ENCODE peak calls at places on chromosomes 6 and 20, in four cellular contexts. L is SK-N-SH, T is WTC11, F is H1. R is an unnamed sample.

GRCh38 chr6:27940766-27941165 is 16.3 kb upstream of the OR2B6 start:
- DNase-seq in T (no peak), L (no peak), F (no peak), R (peak)

GRCh38 chr20:44054118-44054517 is 132.9 kb downstream of the JPH2 start:
- DNase-seq in F (peak), L (no peak), T (no peak), R (no peak)

GRCh38 chr6:169396554-169397163 is 143.0 kb upstream of the THBS2 start:
- DNase-seq in L (no peak), T (no peak), F (no peak), R (no peak)

GRCh38 chr20:20462185-20462584 is 94.3 kb downstream of the INSM1 start:
- DNase-seq in T (no peak), L (no peak), F (no peak), R (no peak)

GRCh38 chr6:79548310-79548709 is 11.1 kb upstream of the LCA5 start:
- DNase-seq in T (no peak), F (no peak), L (no peak), R (no peak)

GRCh38 chr6:128068110-128068460 is 167.2 kb upstream of the THEMIS start:
- DNase-seq in F (no peak), T (no peak), L (no peak), R (no peak)

GRCh38 chr6:133630651-133631050 is 258.3 kb upstream of the TCF21 start:
- DNase-seq in L (no peak), F (no peak), T (no peak), R (no peak)

GRCh38 chr6:25971187-25971811 is 8.7 kb downstream of the TRIM38 start:
- DNase-seq in T (no peak), F (no peak), L (no peak), R (peak)

GRCh38 chr6:137568067-137568466 is 73.9 kb upstream of the OLIG3 start:
- DNase-seq in F (no peak), L (no peak), T (no peak), R (no peak)

GRCh38 chr6:37171970-37172812 is 2.2 kb downstream of the PIM1 start:
- DNase-seq in T (peak), F (peak), L (peak), R (peak)

GRCh38 chr20:19047040-19047950 is 165.1 kb upstream of the SLC24A3 start:
- DNase-seq in T (no peak), F (no peak), L (no peak), R (no peak)

GRCh38 chr6:101069191-101069795 is 188.2 kb upstream of the ASCC3 start:
- DNase-seq in L (no peak), F (no peak), T (no peak), R (no peak)

GRCh38 chr6:30839666-30840065 is 44.7 kb upstream of the DDR1 start:
- DNase-seq in T (no peak), F (no peak), L (no peak), R (no peak)

GRCh38 chr20:62804632-62805364 is at the start of gene OGFR:
- DNase-seq in L (peak), T (peak), F (peak), R (peak)

GRCh38 chr6:84731901-84732300 is 32.5 kb downstream of the TBX18 start:
- DNase-seq in T (no peak), F (no peak), L (no peak), R (no peak)

GRCh38 chr6:52362443-52363221 is 681 bp downstream of the PAQR8 start:
- DNase-seq in L (peak), F (peak), T (peak), R (peak)

GRCh38 chr6:72922401-72922800 is 300.5 kb downstream of the KCNQ5 start:
- DNase-seq in T (no peak), F (no peak), L (no peak), R (no peak)

GRCh38 chr20:3728876-3729275 is 3.6 kb upstream of the HSPA12B start:
- DNase-seq in F (no peak), T (no peak), L (peak), R (no peak)

GRCh38 chr6:148343028-148343374 is 363 bp downstream of the SASH1 start:
- DNase-seq in F (no peak), L (no peak), T (peak), R (no peak)

GRCh38 chr20:46784450-46785127 is 75.1 kb downstream of the SLC2A10 start:
- DNase-seq in T (no peak), L (no peak), F (no peak), R (no peak)

GRCh38 chr20:38184098-38184497 is 19.0 kb upstream of the TGM2 start:
- DNase-seq in L (no peak), T (no peak), F (no peak), R (no peak)

GRCh38 chr6:112145080-112145573 is 57.7 kb downstream of the FAM229B start:
- DNase-seq in L (no peak), T (peak), F (no peak), R (no peak)

GRCh38 chr6:16316741-16317251 is 78.4 kb downstream of the GMPR start:
- DNase-seq in L (peak), F (no peak), T (peak), R (peak)

GRCh38 chr20:51586005-51586440 is 43.5 kb upstream of the NFATC2 start:
- DNase-seq in F (no peak), T (no peak), L (no peak), R (no peak)

GRCh38 chr6:73131706-73132105 is 93.6 kb downstream of the KHDC1L start:
- DNase-seq in L (no peak), T (no peak), F (no peak), R (peak)

GRCh38 chr6:54286141-54286540 is 22.1 kb upstream of the TINAG start:
- DNase-seq in F (no peak), L (no peak), T (no peak), R (no peak)

GRCh38 chr20:23358563-23358906 is 3.4 kb upstream of the GZF1 start:
- DNase-seq in F (no peak), T (no peak), L (no peak), R (no peak)

GRCh38 chr20:56875052-56875663 is 246.1 kb downstream of the TFAP2C start:
- DNase-seq in L (no peak), F (no peak), T (peak), R (no peak)

GRCh38 chr20:14677455-14677854 is 340.0 kb upstream of the FLRT3 start:
- DNase-seq in F (no peak), T (no peak), L (no peak), R (no peak)

GRCh38 chr6:116034327-116034726 is 26.4 kb downstream of the FRK start:
- DNase-seq in T (no peak), L (no peak), F (no peak), R (no peak)

GRCh38 chr6:96967957-96968871 is 43.7 kb downstream of the KLHL32 start:
- DNase-seq in L (no peak), F (no peak), T (no peak), R (no peak)

GRCh38 chr6:11732036-11732545 is 46.5 kb downstream of the ADTRP start:
- DNase-seq in T (no peak), F (no peak), L (no peak), R (no peak)

GRCh38 chr6:150409576-150410066 is 40.8 kb downstream of the IYD start:
- DNase-seq in F (no peak), L (no peak), T (no peak), R (no peak)
- TF ChIP-seq MAX in F (no peak), L (no peak), T (no peak), R (no peak)

GRCh38 chr6:43604174-43604573 is 24.9 kb downstream of the GTPBP2 start:
- DNase-seq in F (no peak), L (no peak), T (no peak), R (no peak)
- TF ChIP-seq TEAD4 in F (no peak), L (no peak), T (no peak), R (no peak)

DNA sequence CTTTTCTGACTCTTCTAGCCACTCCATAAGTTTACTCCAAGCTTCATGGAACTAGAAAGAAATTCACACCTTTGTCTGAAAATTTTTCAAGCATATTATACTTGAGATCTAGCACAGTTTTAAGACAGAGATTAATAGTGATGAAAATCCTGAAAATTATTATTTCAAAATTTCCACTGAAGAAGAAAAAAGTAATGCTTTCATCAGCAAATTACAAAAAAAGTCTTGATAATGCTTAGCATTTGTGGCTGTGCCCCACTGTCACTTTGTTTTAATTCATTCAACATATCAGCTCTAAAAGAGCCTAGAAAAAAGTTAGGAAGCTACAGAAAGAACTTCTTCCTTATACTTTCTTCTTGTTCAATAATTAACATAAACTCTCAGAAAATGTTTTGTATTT is 153.1 kb downstream of the DST start:
- DNase-seq in F (no peak), L (no peak), T (no peak), R (no peak)
- TF ChIP-seq MAX in F (no peak), L (no peak), T (no peak), R (no peak)

GRCh38 chr6:2632368-2632767 is 118.4 kb downstream of the MYLK4 start:
- DNase-seq in L (no peak), F (no peak), T (no peak), R (no peak)
- TF ChIP-seq TEAD4 in L (no peak), F (no peak), T (no peak), R (no peak)

DNA sequence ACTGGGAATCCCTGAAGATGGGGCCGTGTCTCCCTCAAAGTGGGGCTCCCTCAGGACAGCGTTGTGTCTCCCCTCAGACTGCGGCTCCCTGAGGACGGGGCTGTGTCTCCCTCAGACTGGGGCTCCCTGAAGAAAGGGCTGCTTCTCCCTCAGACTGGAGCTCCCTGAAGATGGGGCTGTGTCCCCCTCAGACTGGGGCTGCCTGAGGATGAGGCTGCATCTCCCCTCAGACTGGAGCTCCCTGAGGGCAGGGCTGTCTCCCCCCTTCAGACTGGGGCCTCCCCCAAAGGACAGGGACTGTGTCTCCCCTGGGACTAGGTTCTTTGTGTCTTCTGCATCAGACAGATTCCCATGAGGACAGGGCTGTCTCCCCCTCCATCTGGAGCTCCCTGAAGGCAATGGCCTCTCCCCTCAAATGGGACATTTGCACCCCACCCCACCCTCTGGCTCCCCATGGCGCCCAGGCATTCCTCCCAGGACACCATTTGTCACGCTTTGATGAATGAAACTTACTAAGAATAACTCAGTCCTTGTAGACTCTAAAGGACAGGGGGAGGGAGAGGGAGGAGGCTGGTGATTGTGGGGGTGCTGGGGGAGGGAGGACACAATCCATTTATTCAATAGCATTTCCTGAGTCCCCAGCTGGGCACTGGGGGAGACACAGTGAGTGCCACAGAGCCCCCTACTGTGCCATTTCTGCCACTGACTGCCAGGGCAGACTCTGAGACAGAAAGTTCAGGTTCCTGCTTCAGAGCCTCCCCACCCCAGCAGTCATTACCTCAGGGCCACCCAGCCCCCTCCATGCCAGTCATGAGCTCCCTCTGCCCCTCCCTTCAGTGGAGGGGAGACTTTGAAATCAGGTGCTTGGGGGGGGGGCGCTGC is 122.4 kb downstream of the MRPL14 start:
- DNase-seq in F (no peak), L (peak), T (no peak), R (no peak)
- TF ChIP-seq MAX in F (no peak), L (no peak), T (no peak), R (no peak)

DNA sequence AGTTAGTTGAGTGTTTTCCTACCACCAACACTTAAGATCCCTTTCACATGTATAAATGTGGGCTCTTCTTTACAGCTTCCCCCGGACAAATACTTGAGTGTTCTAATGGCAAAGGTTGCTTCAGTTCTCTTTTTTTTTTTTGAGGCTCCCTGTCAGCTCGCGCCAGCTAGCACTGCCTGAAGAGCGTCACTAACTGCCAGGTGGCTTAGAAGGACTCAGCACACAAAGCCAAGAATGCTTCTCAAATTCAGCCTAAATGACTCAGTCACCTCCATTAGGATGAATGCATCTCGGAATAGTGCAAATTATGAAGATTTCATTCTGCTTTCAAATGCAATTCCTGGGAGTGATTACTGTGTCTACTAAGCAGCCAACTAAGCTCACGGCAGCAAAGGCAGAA is 150.7 kb upstream of the BTBD3 start:
- DNase-seq in L (no peak), F (no peak), T (no peak), R (no peak)
- TF ChIP-seq TEAD4 in L (no peak), F (no peak), T (no peak), R (no peak)